ENCODE peak calls at places on chromosomes 2 and 18, in eight cellular contexts. S is RWPE2, V is PC-9, D is Caco-2, W is adrenal gland, O is H9, E is aorta, I is H1. K is an unnamed sample.

GRCh38 chr18:24763765-24764548 is 303.5 kb downstream of the HRH4 start:
- DNase-seq in W (no peak), D (no peak), V (no peak), S (no peak), I (no peak), O (no peak), E (peak; percentile 59), K (peak; percentile 30)

GRCh38 chr2:190277234-190278112 is 42.2 kb downstream of the HIBCH start:
- DNase-seq in I (no peak), S (no peak), E (no peak), V (no peak), O (no peak), W (peak; percentile 25), D (no peak), K (peak; percentile 47)

GRCh38 chr2:1310866-1311265 is 102.4 kb upstream of the TPO start:
- DNase-seq in D (no peak), E (no peak), I (no peak), V (no peak), W (no peak), O (no peak), S (no peak), K (no peak)

GRCh38 chr2:171272039-171272438 is 111.3 kb upstream of the TLK1 start:
- DNase-seq in S (peak; percentile 87), E (no peak), W (peak; percentile 54), I (peak; percentile 9), D (peak; percentile 70), V (peak; percentile 100), O (no peak), K (no peak)

GRCh38 chr18:28176933-28177827 is at the start of gene CDH2:
- DNase-seq in S (peak; percentile 69), O (peak; percentile 87), I (peak; percentile 60), E (peak; percentile 69), D (no peak), V (no peak), W (peak; percentile 89), K (peak; percentile 55)

GRCh38 chr2:188580738-188581137 is 289.1 kb downstream of the GULP1 start:
- DNase-seq in W (no peak), I (no peak), S (no peak), D (no peak), O (no peak), V (no peak), E (peak; percentile 44), K (no peak)

GRCh38 chr18:13831864-13832508 is 8.0 kb downstream of the MC5R start:
- DNase-seq in E (no peak), S (no peak), D (no peak), O (peak; percentile 47), I (no peak), W (no peak), V (peak; percentile 44), K (peak; percentile 11)

GRCh38 chr18:26710460-26711096 is 154.9 kb downstream of the AQP4 start:
- DNase-seq in S (no peak), W (no peak), D (no peak), I (no peak), E (no peak), V (no peak), O (no peak), K (peak; percentile 10)

GRCh38 chr2:217120429-217120828 is 260.6 kb upstream of the TNP1 start:
- DNase-seq in S (no peak), I (no peak), W (no peak), V (no peak), E (no peak), O (no peak), D (no peak), K (no peak)

GRCh38 chr2:220736778-220737177 is 835.3 kb downstream of the EPHA4 start:
- DNase-seq in S (no peak), V (no peak), O (peak; percentile 28), W (no peak), E (no peak), D (no peak), I (no peak), K (peak; percentile 11)

GRCh38 chr2:105768176-105768575 is 23.5 kb downstream of the NCK2 start:
- DNase-seq in W (no peak), D (no peak), I (no peak), E (no peak), S (no peak), O (no peak), V (no peak), K (no peak)

GRCh38 chr2:236014408-236015131 is 153.6 kb downstream of the GBX2 start:
- DNase-seq in E (no peak), O (peak; percentile 69), W (no peak), I (peak; percentile 13), S (no peak), V (no peak), D (no peak), K (no peak)

GRCh38 chr2:3428577-3428976 is 49.1 kb downstream of the TRAPPC12 start:
- DNase-seq in S (no peak), W (no peak), O (no peak), V (no peak), D (no peak), I (no peak), E (no peak), K (no peak)

GRCh38 chr2:188414869-188415753 is 123.4 kb downstream of the GULP1 start:
- DNase-seq in V (no peak), S (no peak), D (no peak), E (no peak), W (no peak), O (no peak), I (no peak), K (no peak)

GRCh38 chr18:22422909-22423548 is 5.3 kb upstream of the CTAGE1 start:
- DNase-seq in O (no peak), W (peak; percentile 30), V (no peak), E (peak; percentile 64), S (no peak), D (no peak), I (no peak), K (no peak)

GRCh38 chr2:80288576-80288975 is 16.0 kb downstream of the LRRTM1 start:
- DNase-seq in D (no peak), E (no peak), W (no peak), S (no peak), V (no peak), O (no peak), I (no peak), K (no peak)

GRCh38 chr18:48136544-48137353 is 206.3 kb upstream of the SMAD2 start:
- DNase-seq in O (no peak), V (no peak), I (no peak), E (no peak), W (no peak), D (no peak), S (no peak), K (no peak)

GRCh38 chr2:96556441-96557330 is 20.1 kb downstream of the ARID5A start:
- DNase-seq in O (peak; percentile 29), I (no peak), V (peak; percentile 100), S (no peak), W (peak; percentile 91), D (peak; percentile 93), E (no peak), K (no peak)

GRCh38 chr2:213188971-213189899 is 37.8 kb upstream of the IKZF2 start:
- DNase-seq in S (no peak), D (peak; percentile 50), V (no peak), E (no peak), O (peak; percentile 67), W (no peak), I (peak; percentile 21), K (peak; percentile 47)

GRCh38 chr2:42136832-42137821 is 32.0 kb upstream of the EML4 start:
- DNase-seq in D (peak; percentile 74), V (peak; percentile 90), S (no peak), I (no peak), W (no peak), E (no peak), O (no peak), K (no peak)
- H3K4me1 ChIP-seq in D (peaks cover 80% of the 10 kb centered on the region), V (peaks cover 88% of the 10 kb centered on the region), S (peaks cover 38% of the 10 kb centered on the region), I (peaks cover 23% of the 10 kb centered on the region), W (peaks cover 25% of the 10 kb centered on the region), E (peaks cover 5% of the 10 kb centered on the region), O (peaks cover 22% of the 10 kb centered on the region), K (peaks cover 61% of the 10 kb centered on the region)

GRCh38 chr2:120520454-120520853 is 174.5 kb downstream of the INHBB start:
- DNase-seq in W (no peak), D (no peak), E (no peak), S (no peak), I (no peak), O (no peak), V (no peak), K (no peak)
- H3K27me3 ChIP-seq in W (no peaks in the 10 kb centered on the region), D (no peaks in the 10 kb centered on the region), E (no peaks in the 10 kb centered on the region), S (no peaks in the 10 kb centered on the region), I (peaks cover 3% of the 10 kb centered on the region), O (no peaks in the 10 kb centered on the region), V (no peaks in the 10 kb centered on the region), K (peaks cover 16% of the 10 kb centered on the region)

DNA sequence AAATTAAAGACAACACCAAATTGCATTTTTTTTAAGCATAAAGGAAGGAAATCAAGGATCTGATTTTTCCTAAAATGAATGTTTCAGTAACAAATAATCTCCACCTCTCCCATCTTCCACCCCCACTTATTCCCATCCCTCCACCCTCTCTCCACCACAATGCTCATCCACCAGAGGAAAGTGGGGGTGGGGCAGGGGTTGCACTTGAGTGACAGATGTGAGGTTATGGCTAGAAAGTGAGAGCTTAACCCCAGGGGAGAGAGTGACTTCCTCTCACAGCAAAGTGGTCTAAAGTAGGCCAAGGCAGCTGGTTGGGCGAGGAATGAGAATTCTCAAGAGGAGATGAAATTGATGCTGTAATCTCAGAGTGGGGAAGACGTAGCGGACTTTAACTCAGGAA is 104.7 kb downstream of the HNRNPLL start:
- DNase-seq in S (no peak), E (no peak), I (no peak), V (no peak), O (no peak), D (no peak), W (no peak), K (no peak)
- H3K4me1 ChIP-seq in S (no peaks in the 10 kb centered on the region), E (peaks cover 2% of the 10 kb centered on the region), I (peaks cover 3% of the 10 kb centered on the region), V (no peaks in the 10 kb centered on the region), O (no peaks in the 10 kb centered on the region), D (peaks cover 25% of the 10 kb centered on the region), W (no peaks in the 10 kb centered on the region), K (peaks cover 16% of the 10 kb centered on the region)

GRCh38 chr2:203692039-203692710 is 14.3 kb upstream of the CD28 start:
- DNase-seq in O (no peak), E (no peak), W (peak; percentile 13), D (no peak), V (no peak), S (no peak), I (no peak), K (peak; percentile 80)

GRCh38 chr2:203690110-203691047 is 16.1 kb upstream of the CD28 start:
- DNase-seq in D (no peak), S (no peak), W (no peak), I (no peak), O (no peak), E (no peak), V (no peak), K (peak; percentile 55)

GRCh38 chr2:203691149-203691548 is 15.3 kb upstream of the CD28 start:
- DNase-seq in V (no peak), I (no peak), O (no peak), S (no peak), W (no peak), D (no peak), E (no peak), K (no peak)

GRCh38 chr2:203693242-203693879 is 13.1 kb upstream of the CD28 start:
- DNase-seq in D (no peak), E (no peak), S (no peak), O (no peak), W (no peak), V (no peak), I (no peak), K (no peak)

DNA sequence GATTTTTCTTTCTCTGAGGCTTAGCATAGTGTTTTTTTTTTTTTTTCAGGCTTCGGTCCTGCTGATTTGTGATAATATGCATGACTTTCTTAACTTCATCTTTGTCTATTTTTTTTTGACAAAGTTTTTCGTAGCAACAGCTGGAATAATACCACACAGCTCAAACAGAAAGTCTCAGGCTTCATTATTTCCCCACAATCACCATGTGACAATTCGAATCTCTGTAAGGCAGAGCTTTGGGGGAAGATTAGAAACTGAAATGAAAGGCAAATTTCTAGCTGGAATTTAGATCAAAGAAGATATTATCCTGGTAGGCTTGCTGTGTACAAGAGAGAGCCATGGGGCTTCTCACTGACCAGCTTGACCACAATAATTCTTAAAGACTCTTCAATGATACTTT is 12.3 kb upstream of the CD28 start:
- DNase-seq in S (no peak), O (no peak), W (no peak), E (no peak), D (no peak), V (no peak), I (no peak), K (peak; percentile 57)
- H3K27me3 ChIP-seq in S (no peaks in the 10 kb centered on the region), O (no peaks in the 10 kb centered on the region), W (no peaks in the 10 kb centered on the region), E (no peaks in the 10 kb centered on the region), D (no peaks in the 10 kb centered on the region), V (no peaks in the 10 kb centered on the region), I (no peaks in the 10 kb centered on the region), K (no peaks in the 10 kb centered on the region)

K was measured in SJCRH30.